ENCODE peak calls at places on chromosomes 7 and 10, in seven cellular contexts. U, J, H, F, Z, D and V are unnamed samples.

GRCh38 chr10:96673318-96674099 is 46.8 kb downstream of the PIK3AP1 start:
- DNase-seq in H (peak; percentile 9), Z (peak; percentile 63), D (no peak), U (peak; percentile 85), J (no peak), F (peak; percentile 79), V (peak; percentile 54)

GRCh38 chr7:120033114-120033513 is 239.9 kb upstream of the KCND2 start:
- DNase-seq in U (peak; percentile 80), J (no peak), H (peak; percentile 49), D (no peak), F (peak; percentile 74), Z (no peak), V (no peak)

GRCh38 chr10:8055420-8056349 is 1.2 kb downstream of the GATA3 start:
- DNase-seq in D (peak; percentile 58), J (no peak), H (no peak), Z (no peak), U (no peak), F (no peak), V (peak; percentile 83)

GRCh38 chr10:79241990-79242619 is 105.2 kb upstream of the PPIF start:
- DNase-seq in J (no peak), U (peak; percentile 67), Z (peak; percentile 67), F (no peak), D (no peak), H (peak; percentile 69), V (peak; percentile 99)

GRCh38 chr7:100694196-100694745 is at the start of gene GIGYF1:
- DNase-seq in U (peak; percentile 57), F (peak; percentile 20), Z (peak; percentile 58), J (no peak), H (peak; percentile 89), D (peak; percentile 71), V (peak; percentile 99)

GRCh38 chr7:117800841-117801240 is 72.4 kb downstream of the CTTNBP2 start:
- DNase-seq in J (no peak), H (no peak), F (no peak), Z (peak; percentile 3), D (no peak), U (no peak), V (no peak)

GRCh38 chr7:45890902-45891461 is 2.7 kb downstream of the IGFBP1 start:
- DNase-seq in Z (peak; percentile 53), J (peak; percentile 22), F (peak; percentile 16), U (peak; percentile 33), D (no peak), H (peak; percentile 49), V (no peak)

GRCh38 chr7:30976381-30976780 is 12.6 kb downstream of the GHRHR start:
- DNase-seq in F (no peak), D (no peak), Z (no peak), H (no peak), J (no peak), U (no peak), V (no peak)

GRCh38 chr7:23454880-23455526 is 15.3 kb downstream of the IGF2BP3 start:
- DNase-seq in H (no peak), U (no peak), D (no peak), J (no peak), Z (no peak), F (no peak), V (no peak)

GRCh38 chr7:87566311-87566710 is 34.4 kb downstream of the ABCB1 start:
- DNase-seq in F (no peak), U (no peak), H (no peak), J (no peak), Z (no peak), D (no peak), V (no peak)

GRCh38 chr10:50605280-50606270 is 18.2 kb downstream of the SGMS1 start:
- DNase-seq in Z (peak; percentile 98), U (peak; percentile 100), J (no peak), H (no peak), D (no peak), F (peak; percentile 100), V (peak; percentile 89)

GRCh38 chr7:55365103-55365679 is at the start of gene LANCL2:
- DNase-seq in J (no peak), Z (peak; percentile 16), H (peak; percentile 85), F (peak; percentile 27), D (no peak), U (peak; percentile 40), V (peak; percentile 91)

GRCh38 chr10:101694674-101695403 is at the start of gene FBXW4:
- DNase-seq in D (peak; percentile 70), H (peak; percentile 73), J (no peak), Z (peak; percentile 18), F (peak; percentile 23), U (peak; percentile 39), V (peak; percentile 89)

GRCh38 chr10:56116684-56117083 is 244.4 kb downstream of the ZWINT start:
- DNase-seq in H (peak; percentile 23), U (no peak), D (no peak), F (no peak), Z (no peak), J (no peak), V (no peak)

GRCh38 chr7:130377178-130377577 is 3.1 kb upstream of the CPA1 start:
- DNase-seq in H (no peak), J (no peak), D (no peak), Z (no peak), F (no peak), U (peak; percentile 13), V (no peak)

GRCh38 chr7:2956526-2957368 is 86.9 kb downstream of the CARD11 start:
- DNase-seq in U (peak; percentile 71), Z (peak; percentile 67), F (peak; percentile 58), J (peak; percentile 15), D (peak; percentile 43), H (no peak), V (no peak)

GRCh38 chr7:73613954-73614735 is 10.2 kb downstream of the MLXIPL start:
- DNase-seq in F (peak; percentile 21), D (no peak), J (no peak), Z (no peak), U (peak; percentile 25), H (no peak), V (peak; percentile 52)

GRCh38 chr7:7756577-7756976 is 38.2 kb upstream of the RPA3 start:
- DNase-seq in Z (no peak), D (no peak), U (no peak), F (no peak), J (no peak), H (no peak), V (no peak)

GRCh38 chr10:128178319-128178937 is 52.2 kb upstream of the MKI67 start:
- DNase-seq in F (no peak), H (peak; percentile 64), J (peak; percentile 41), U (peak; percentile 4), D (peak; percentile 73), Z (peak; percentile 14), V (no peak)

GRCh38 chr7:94423865-94424264 is 29.2 kb downstream of the COL1A2 start:
- DNase-seq in J (no peak), H (no peak), Z (peak; percentile 88), D (no peak), U (peak; percentile 73), F (peak; percentile 65), V (no peak)

GRCh38 chr10:91389636-91390512 is 20.3 kb upstream of the HECTD2 start:
- DNase-seq in D (peak; percentile 26), U (peak; percentile 39), F (no peak), J (peak; percentile 37), Z (peak; percentile 71), H (peak; percentile 84), V (peak; percentile 13)

GRCh38 chr7:42722726-42723125 is 189.1 kb downstream of the C7orf25 start:
- DNase-seq in J (no peak), U (no peak), H (peak; percentile 22), Z (no peak), D (no peak), F (no peak), V (no peak)

GRCh38 chr7:85220651-85221050 is 33.8 kb upstream of the SEMA3D start:
- DNase-seq in F (no peak), Z (no peak), J (no peak), U (no peak), D (no peak), H (no peak), V (no peak)

GRCh38 chr7:33261585-33261984 is 132.2 kb downstream of the BBS9 start:
- DNase-seq in H (no peak), U (peak; percentile 79), J (no peak), Z (peak; percentile 53), D (no peak), F (peak; percentile 77), V (no peak)

GRCh38 chr10:72259491-72260214 is 14.1 kb upstream of the DDIT4 start:
- DNase-seq in J (no peak), D (peak; percentile 33), U (peak; percentile 47), F (peak; percentile 29), Z (peak; percentile 80), H (no peak), V (no peak)

GRCh38 chr10:49000437-49001398 is 61.1 kb upstream of the LRRC18 start:
- DNase-seq in J (no peak), D (no peak), H (no peak), F (no peak), Z (no peak), U (no peak), V (no peak)
- H2AFZ ChIP-seq in J (no peak overlapping the region), D (no peak overlapping the region), H (no peak overlapping the region), F (no peak overlapping the region), Z (no peak overlapping the region), U (no peak overlapping the region), V (no peak overlapping the region)

GRCh38 chr10:77393411-77393810 is 244.2 kb downstream of the KCNMA1 start:
- DNase-seq in J (no peak), D (no peak), H (no peak), U (no peak), F (no peak), Z (no peak), V (no peak)
- H3K4me2 ChIP-seq in J (peak overlapping the region; percentile 49), D (no peak overlapping the region), H (no peak overlapping the region), U (no peak overlapping the region), F (peak overlapping the region; percentile 69), Z (no peak overlapping the region), V (no peak overlapping the region)

GRCh38 chr10:53702489-53702888 is 929.9 kb upstream of the MBL2 start:
- DNase-seq in U (no peak), J (no peak), D (no peak), Z (no peak), F (no peak), H (no peak), V (no peak)

GRCh38 chr10:53699231-53699630 is 926.6 kb upstream of the MBL2 start:
- DNase-seq in U (no peak), J (no peak), D (no peak), Z (no peak), F (no peak), H (no peak), V (no peak)

GRCh38 chr10:53697038-53697437 is 924.5 kb upstream of the MBL2 start:
- DNase-seq in H (no peak), J (no peak), U (peak; percentile 57), D (no peak), F (peak; percentile 50), Z (no peak), V (no peak)

GRCh38 chr10:53700227-53700626 is 927.6 kb upstream of the MBL2 start:
- DNase-seq in H (no peak), D (no peak), F (no peak), Z (no peak), U (no peak), J (no peak), V (no peak)

DNA sequence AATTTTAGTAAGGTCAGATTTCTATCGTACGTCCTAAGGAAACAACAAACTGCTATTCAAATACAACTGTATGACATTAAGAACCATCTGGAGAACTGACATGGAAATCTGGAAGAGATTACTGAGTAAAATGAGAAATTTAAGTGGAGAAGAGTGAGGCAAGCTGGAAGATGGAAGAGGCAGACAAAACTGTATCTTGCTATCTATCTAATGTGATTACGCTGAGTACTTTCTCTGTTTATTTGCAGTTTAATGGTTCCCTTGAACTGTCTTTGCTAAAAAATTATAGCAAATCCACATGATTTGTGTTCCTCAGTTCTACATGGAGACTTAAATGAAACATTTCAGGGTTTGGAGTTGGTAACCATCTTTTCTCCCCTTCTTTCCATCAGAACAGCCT is 927.1 kb upstream of the MBL2 start:
- DNase-seq in J (no peak), H (no peak), U (no peak), Z (no peak), D (no peak), F (no peak), V (no peak)
- H2AFZ ChIP-seq in J (no peak overlapping the region), H (no peak overlapping the region), U (no peak overlapping the region), Z (no peak overlapping the region), D (no peak overlapping the region), F (no peak overlapping the region), V (no peak overlapping the region)

GRCh38 chr10:28971255-28971654 is 293.9 kb downstream of the BAMBI start:
- DNase-seq in J (no peak), Z (no peak), U (no peak), H (no peak), F (no peak), D (no peak), V (no peak)
- H3K4me2 ChIP-seq in J (no peak overlapping the region), Z (no peak overlapping the region), U (no peak overlapping the region), H (no peak overlapping the region), F (no peak overlapping the region), D (no peak overlapping the region), V (no peak overlapping the region)